ENCODE peak calls at places on chromosomes 16 and 17, in four cellular contexts. A, I, K and O are unnamed samples.

GRCh38 chr17:43949777-43950176 is 4.0 kb downstream of the PYY start:
- DNase-seq in I (no peak), A (no peak), K (no peak), O (no peak)

GRCh38 chr17:16919663-16920627 is 52.0 kb downstream of the TNFRSF13B start:
- DNase-seq in K (no peak), A (no peak), I (peak), O (peak)

GRCh38 chr16:79690159-79690558 is 89.6 kb upstream of the MAF start:
- DNase-seq in K (no peak), I (no peak), A (no peak), O (no peak)

GRCh38 chr17:73334771-73335513 is 23.1 kb upstream of the CDC42EP4 start:
- DNase-seq in A (no peak), I (no peak), K (no peak), O (no peak)

GRCh38 chr17:58265902-58266875 is 14.5 kb downstream of the MPO start:
- DNase-seq in I (no peak), K (no peak), A (no peak), O (no peak)

GRCh38 chr17:19409509-19409908 is 1.5 kb upstream of the RNF112 start:
- DNase-seq in K (peak), I (no peak), A (no peak), O (peak)

GRCh38 chr17:50101346-50102163 is 6.4 kb downstream of the PDK2 start:
- DNase-seq in A (no peak), K (peak), I (peak), O (peak)

GRCh38 chr17:79676796-79677195 is 53.9 kb upstream of the ENPP7 start:
- DNase-seq in I (no peak), A (no peak), K (no peak), O (no peak)

GRCh38 chr17:38918916-38919315 is 6.5 kb upstream of the LASP1NB start:
- DNase-seq in A (no peak), K (no peak), I (no peak), O (no peak)

GRCh38 chr16:64428463-64428862 is 693.4 kb downstream of the CDH11 start:
- DNase-seq in K (peak), A (no peak), I (no peak), O (no peak)

GRCh38 chr16:31329671-31330552 is 25.1 kb upstream of the ITGAX start:
- DNase-seq in K (no peak), I (no peak), A (no peak), O (peak)

DNA sequence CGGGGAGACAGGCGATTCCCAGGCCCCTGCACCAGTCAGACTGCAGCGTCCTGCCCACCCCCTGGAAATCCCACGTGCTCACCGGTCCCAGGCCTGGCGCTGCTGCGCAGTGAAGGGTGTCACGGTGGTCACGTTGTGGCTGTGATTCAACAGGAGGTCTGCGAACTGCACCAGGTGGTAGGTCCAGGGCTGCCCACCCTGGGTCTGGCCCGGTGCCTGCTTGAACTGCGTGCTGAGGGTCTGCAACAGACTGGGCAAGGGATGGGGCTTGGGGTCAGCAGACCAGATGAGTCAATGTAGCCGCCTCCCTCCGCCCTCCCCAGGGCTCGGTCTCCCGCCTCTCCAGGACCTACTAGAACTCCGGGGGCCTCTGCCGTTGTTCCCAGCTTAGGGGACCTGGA is 7.1 kb downstream of the MYBBP1A start:
- DNase-seq in A (no peak), K (no peak), I (peak), O (no peak)
- H2AK5ac ChIP-seq in A (no peak), K (no peak), I (no peak), O (no peak)

DNA sequence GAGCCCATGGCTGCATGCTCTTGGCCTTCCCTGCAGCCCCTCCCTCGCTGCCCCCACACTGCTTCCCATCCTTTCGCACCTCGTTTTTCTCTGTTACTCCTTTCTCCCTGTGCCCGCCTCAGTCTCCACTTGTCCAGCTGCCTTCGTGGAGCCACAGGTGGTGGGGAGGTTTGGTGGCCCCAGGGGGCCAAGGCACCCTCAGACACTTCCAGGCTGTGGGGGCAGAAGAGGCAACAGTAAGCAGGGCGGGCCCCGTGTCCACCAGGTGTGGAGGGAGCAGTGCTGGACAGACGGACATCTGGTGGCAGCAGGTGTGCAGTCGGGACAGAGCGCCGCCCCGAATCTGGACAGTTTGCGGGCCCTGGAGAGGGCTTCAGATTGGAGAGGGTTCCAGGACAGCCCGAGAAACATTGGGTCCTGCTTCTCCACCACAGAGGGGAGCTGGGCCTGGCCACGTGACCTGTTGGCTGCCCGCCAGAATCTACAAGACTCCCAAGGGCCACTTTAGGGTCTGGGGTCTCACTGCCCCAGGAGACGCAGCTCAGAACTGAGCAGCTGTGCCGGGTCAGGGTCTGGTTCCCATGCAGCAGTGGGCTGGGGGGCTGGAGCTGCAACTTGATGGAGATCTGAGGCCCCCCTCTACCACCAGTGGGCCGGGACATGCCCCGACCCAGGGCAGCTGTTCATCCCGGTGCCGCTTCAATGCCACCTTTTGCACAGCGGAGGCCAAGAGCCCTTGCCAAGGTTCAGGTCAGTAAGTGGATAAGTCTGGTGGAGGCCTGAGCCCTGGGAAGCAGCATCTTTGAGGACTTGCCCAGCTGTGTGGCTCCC is 22.8 kb downstream of the BAHCC1 start:
- DNase-seq in I (no peak), K (no peak), A (no peak), O (no peak)
- H2BK5ac ChIP-seq in I (no peak), K (no peak), A (peak), O (no peak)

DNA sequence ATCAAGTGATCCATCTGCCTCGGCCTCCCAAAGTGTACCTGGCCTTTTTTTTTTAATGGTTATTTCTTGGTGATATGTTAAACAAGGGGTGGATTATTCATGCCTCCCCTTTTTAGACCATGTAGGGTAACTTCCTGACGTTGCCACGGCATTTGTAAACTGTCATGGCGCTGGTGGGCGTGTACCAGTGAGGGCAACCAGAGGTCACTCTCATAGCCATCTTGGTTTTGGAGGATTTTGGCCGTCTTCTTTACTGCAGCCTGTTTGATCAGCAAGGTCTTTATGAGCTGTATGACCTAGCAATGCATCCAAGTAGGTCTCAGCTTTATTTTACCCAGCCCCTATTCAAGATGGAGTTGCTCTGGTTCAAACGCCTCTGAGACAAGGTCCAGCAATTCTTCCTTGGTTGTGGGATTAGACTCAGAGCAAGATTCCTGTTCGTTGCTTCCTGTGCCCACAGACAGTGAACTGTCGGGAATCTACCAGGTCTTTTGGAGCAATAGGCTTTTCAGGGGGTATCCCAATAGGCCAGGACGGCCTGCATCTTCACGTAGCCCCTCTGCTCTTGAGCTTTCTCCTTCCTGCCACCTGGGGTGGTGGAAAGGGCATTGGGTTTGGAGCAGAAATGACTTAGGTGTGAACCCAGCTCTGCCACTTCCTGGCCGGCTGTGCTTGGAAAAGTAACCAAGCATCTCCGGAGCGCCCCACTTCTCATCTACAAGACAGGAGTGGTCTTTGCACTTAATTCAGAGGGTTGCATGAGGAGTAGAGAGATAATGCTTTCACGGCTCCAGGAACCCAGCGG is 52.9 kb upstream of the SEC14L1 start:
- DNase-seq in K (no peak), A (no peak), I (no peak), O (no peak)
- H2BK15ac ChIP-seq in K (peak), A (no peak), I (no peak), O (no peak)

DNA sequence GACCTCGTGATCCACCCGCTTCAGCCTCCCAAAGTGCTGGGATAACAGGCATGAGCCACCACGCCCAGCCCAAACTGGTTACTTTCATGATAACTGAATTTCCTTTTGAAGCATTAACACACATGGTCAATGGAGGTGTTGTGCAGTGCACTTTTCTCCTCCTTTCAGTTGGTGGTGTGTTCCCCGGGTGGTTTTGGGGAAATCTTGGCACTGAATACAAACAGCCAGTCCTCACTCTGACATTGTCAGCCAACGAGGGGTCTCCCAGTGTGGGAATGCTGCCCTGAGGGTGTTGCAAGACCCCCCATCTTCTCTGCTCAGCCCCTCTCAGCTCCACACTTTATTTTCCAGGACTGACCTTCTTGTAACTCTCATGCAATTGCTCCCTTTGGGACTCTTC is 70.5 kb downstream of the SOX9 start:
- DNase-seq in A (no peak), I (no peak), K (no peak), O (no peak)
- H2AK5ac ChIP-seq in A (no peak), I (no peak), K (no peak), O (no peak)

GRCh38 chr17:6702567-6703215 is 10.5 kb downstream of the SLC13A5 start:
- DNase-seq in K (no peak), A (no peak), I (no peak), O (no peak)

GRCh38 chr17:6706499-6706898 is 6.7 kb downstream of the SLC13A5 start:
- DNase-seq in K (no peak), I (no peak), A (no peak), O (no peak)

GRCh38 chr17:6706996-6707395 is 6.2 kb downstream of the SLC13A5 start:
- DNase-seq in K (no peak), A (no peak), I (no peak), O (no peak)

GRCh38 chr17:6703751-6704150 is 9.4 kb downstream of the SLC13A5 start:
- DNase-seq in A (no peak), I (no peak), K (no peak), O (no peak)

GRCh38 chr17:6704472-6705052 is 8.6 kb downstream of the SLC13A5 start:
- DNase-seq in K (no peak), A (no peak), I (no peak), O (no peak)
- H2BK5ac ChIP-seq in K (no peak), A (peak), I (no peak), O (no peak)

DNA sequence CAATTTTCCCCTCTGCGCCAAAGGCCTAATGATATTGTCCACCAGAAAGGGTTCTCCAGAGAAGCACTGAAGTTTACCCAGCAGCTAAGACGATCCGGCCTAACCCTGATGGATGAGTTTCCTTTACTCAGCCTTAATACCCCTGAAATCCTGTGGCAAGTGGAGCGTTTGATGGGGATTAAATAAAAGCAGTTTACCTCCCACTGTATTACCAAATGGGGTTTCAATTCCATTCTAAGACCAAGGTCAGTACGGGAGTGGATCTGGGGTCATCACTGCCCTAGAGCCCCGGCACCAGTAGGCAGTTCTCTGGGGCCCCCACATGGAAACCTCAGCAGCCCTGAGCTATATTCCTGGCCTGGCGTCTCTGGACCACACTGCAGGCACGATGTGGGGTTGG is 97.1 kb upstream of the NOL11 start:
- DNase-seq in K (no peak), A (no peak), I (no peak), O (no peak)
- H2BK15ac ChIP-seq in K (no peak), A (no peak), I (no peak), O (no peak)

DNA sequence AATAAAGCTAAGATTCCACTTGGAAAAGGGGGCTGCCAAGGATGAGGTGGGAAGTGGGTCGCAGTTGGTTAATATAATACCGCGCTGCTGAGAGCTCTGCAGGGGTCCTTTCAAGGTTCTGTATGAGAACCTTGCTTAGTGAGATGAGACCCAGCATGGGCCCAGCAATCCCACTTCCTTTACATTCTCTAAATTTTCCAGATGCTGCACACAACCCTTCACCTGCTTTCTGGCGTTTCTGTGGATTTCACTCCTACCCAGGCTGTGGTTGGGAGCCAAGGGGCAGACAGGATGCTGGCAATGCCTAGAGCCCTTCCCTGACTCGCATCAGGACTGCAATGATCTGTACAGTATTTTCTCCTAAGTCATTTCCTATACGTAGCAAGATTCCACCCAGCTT is 10.1 kb upstream of the PIPOX start:
- DNase-seq in K (no peak), I (peak), A (no peak), O (peak)
- H2AK5ac ChIP-seq in K (no peak), I (no peak), A (no peak), O (no peak)

DNA sequence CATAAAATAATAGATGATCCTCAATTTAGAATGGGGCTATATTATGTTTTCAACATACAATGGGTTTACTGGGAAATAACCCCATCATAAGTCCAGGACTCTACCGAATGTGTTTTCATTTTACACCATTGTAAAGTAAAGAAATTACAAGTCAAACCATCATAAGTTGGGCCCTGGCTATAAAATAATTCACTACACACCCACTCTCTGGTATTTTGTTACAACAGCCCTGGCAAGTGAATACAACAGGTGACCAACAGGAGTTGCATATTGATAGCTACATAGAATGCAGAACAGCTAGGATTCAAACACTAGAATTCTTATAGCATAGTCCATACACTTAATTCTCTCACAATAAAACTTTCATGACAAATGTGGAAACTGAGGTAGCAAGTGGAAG is 673.0 kb upstream of the CA10 start:
- DNase-seq in A (no peak), I (no peak), K (no peak), O (no peak)
- H2BK5ac ChIP-seq in A (no peak), I (no peak), K (no peak), O (no peak)

GRCh38 chr16:58679763-58680162 is 4.8 kb downstream of the SLC38A7 start:
- DNase-seq in K (no peak), A (no peak), I (no peak), O (no peak)

GRCh38 chr16:58678716-58679115 is 5.9 kb downstream of the SLC38A7 start:
- DNase-seq in I (no peak), A (no peak), K (no peak), O (no peak)

GRCh38 chr16:58685084-58685449 is 497 bp upstream of the SLC38A7 start:
- DNase-seq in A (no peak), I (no peak), K (no peak), O (no peak)

GRCh38 chr16:58684001-58684353 is 593 bp downstream of the SLC38A7 start:
- DNase-seq in K (peak), A (no peak), I (no peak), O (peak)

DNA sequence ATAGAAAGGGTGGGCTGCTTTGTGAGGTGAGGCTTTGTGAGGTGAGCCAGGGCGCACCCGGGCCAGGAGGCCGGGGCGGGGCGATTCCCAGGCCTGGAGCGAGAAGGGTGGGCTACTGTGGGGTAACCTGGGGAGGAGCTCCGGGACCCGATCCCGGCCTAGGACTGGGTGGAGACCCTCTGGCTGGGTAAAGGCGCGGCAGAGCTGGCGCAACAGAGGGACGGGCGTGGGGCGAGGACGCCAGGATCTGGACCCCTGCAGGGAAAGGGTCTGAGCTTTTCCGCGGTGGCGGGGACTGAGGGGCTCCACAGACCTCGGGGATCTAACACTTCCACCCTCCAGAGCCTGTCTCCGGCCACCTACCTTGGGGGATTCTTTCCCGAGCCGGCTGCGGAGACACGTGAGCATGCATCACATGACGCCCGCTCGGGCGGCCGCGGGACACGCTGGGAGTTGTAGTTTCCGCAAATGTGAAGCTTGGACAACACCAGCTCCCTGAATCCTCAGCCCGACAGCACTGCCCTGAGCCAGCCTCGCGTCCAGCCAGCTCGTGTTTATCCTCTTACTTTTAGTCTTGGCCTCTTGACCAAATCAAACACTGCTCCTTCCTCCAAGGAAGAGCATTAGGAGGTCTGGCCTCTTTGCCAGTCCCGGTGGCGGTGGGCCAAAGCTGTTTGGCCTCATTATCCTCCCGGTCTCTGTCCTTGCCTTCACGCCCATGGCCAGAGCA is at the start of gene SLC38A7:
- DNase-seq in I (peak), A (peak), K (peak), O (peak)
- H2BK15ac ChIP-seq in I (no peak), A (no peak), K (peak), O (no peak)

GRCh38 chr17:81333626-81334368 is 38.7 kb upstream of the SLC38A10 start:
- DNase-seq in I (peak), K (no peak), A (no peak), O (no peak)

GRCh38 chr17:81335388-81336157 is 40.5 kb upstream of the SLC38A10 start:
- DNase-seq in A (no peak), I (peak), K (no peak), O (no peak)

GRCh38 chr17:81336296-81336929 is 41.3 kb upstream of the SLC38A10 start:
- DNase-seq in K (no peak), A (no peak), I (peak), O (no peak)

GRCh38 chr17:81334419-81334896 is 39.4 kb upstream of the SLC38A10 start:
- DNase-seq in K (no peak), A (no peak), I (peak), O (no peak)

GRCh38 chr17:81334987-81335386 is 39.9 kb upstream of the SLC38A10 start:
- DNase-seq in I (no peak), K (no peak), A (no peak), O (no peak)
- H2AK5ac ChIP-seq in I (no peak), K (no peak), A (peak), O (no peak)